ENCODE peak calls at places on chromosomes 7 and 10, in eight cellular contexts. K is K562, R is suprapubic skin, N is sigmoid colon, J is esophagus muscularis mucosa, M is transverse colon, E is stomach, I is HepG2. Y is an unnamed sample.

GRCh38 chr7:23419845-23420244 is 50.4 kb downstream of the IGF2BP3 start:
- DNase-seq in K (no peak), R (no peak), N (no peak), J (no peak), M (no peak), E (no peak), I (no peak), Y (no peak)

GRCh38 chr7:141593134-141593533 is 41.9 kb downstream of the AGK start:
- DNase-seq in K (peak; percentile 79), R (no peak), N (no peak), J (no peak), M (no peak), E (no peak), I (no peak), Y (no peak)

GRCh38 chr10:8054498-8055407 is at the start of gene GATA3:
- DNase-seq in K (no peak), R (no peak), N (no peak), J (no peak), M (peak; percentile 57), E (peak; percentile 64), I (no peak), Y (peak; percentile 89)

GRCh38 chr10:113985342-113985844 is 58.3 kb upstream of the ADRB1 start:
- DNase-seq in K (no peak), R (no peak), N (no peak), J (no peak), M (no peak), E (no peak), I (no peak), Y (no peak)

GRCh38 chr10:3769511-3769910 is 15.5 kb downstream of the KLF6 start:
- DNase-seq in K (no peak), R (no peak), N (no peak), J (no peak), M (no peak), E (no peak), I (no peak), Y (no peak)

GRCh38 chr10:131656009-131656408 is 244.8 kb upstream of the PPP2R2D start:
- DNase-seq in K (no peak), R (peak; percentile 43), N (peak; percentile 18), J (no peak), M (no peak), E (peak; percentile 19), I (no peak), Y (no peak)

GRCh38 chr10:57864789-57865676 is 402.7 kb downstream of the IPMK start:
- DNase-seq in K (no peak), R (no peak), N (no peak), J (no peak), M (peak; percentile 10), E (no peak), I (peak; percentile 30), Y (no peak)

GRCh38 chr10:124303662-124304418 is 114.9 kb downstream of the OAT start:
- DNase-seq in K (no peak), R (no peak), N (peak; percentile 45), J (no peak), M (no peak), E (no peak), I (no peak), Y (no peak)

GRCh38 chr10:94277450-94277849 is 85.3 kb downstream of the NOC3L start:
- DNase-seq in K (peak; percentile 9), R (no peak), N (no peak), J (no peak), M (no peak), E (no peak), I (no peak), Y (no peak)

DNA sequence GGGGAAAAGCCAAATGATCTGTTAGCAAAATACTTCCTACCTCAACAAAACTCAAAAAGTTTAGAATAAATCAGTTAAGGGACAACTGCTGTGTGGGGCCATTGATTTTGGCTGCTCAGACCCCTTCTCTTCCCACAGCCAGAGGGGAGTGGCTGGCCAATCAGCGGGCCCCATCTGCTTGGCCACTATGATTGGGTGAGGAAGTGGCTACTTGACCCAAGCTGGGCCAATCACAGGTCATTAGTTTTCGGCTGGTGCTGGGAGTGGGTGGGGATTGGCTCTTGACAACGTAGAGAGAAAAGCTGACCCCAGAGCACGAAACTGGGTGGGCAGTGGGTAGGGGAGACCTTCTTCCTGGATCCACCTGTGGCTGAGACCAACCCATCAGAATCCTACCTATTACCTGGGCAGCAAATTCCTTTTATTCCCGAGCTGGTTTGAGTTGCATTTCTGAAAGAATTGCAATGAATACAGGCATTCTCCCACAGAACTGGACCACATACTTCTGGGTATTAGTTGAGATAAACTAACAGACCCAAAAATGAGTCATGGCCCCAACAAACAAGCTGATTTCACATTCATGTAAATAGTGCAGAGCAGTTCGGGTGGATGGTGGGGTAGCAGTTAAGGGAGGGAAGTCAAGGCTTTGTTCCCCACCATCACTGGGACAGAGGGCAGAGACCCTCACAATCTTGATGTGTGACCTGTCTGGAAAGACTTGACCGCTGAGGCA is 35.6 kb upstream of the HMX3 start:
- DNase-seq in K (peak; percentile 19), R (no peak), N (no peak), J (no peak), M (no peak), E (no peak), I (no peak), Y (no peak)
- TF ChIP-seq POLR2AphosphoS5 in K (no peak), R (no peak), N (no peak), J (no peak), M (no peak), E (no peak), I (no peak), Y (no peak)

GRCh38 chr7:36788814-36789470 is 64.6 kb upstream of the AOAH start:
- DNase-seq in K (no peak), R (no peak), N (no peak), J (peak; percentile 57), M (no peak), E (no peak), I (no peak), Y (no peak)

GRCh38 chr7:36781011-36781738 is 56.9 kb upstream of the AOAH start:
- DNase-seq in K (no peak), R (no peak), N (no peak), J (peak; percentile 7), M (no peak), E (no peak), I (peak; percentile 13), Y (no peak)

GRCh38 chr7:36790280-36790679 is 66.0 kb upstream of the AOAH start:
- DNase-seq in K (no peak), R (no peak), N (no peak), J (peak; percentile 42), M (no peak), E (no peak), I (no peak), Y (no peak)

GRCh38 chr7:36787933-36788378 is 63.7 kb upstream of the AOAH start:
- DNase-seq in K (no peak), R (no peak), N (no peak), J (peak; percentile 55), M (no peak), E (no peak), I (no peak), Y (no peak)

GRCh38 chr7:36784991-36785940 is 61.0 kb upstream of the AOAH start:
- DNase-seq in K (no peak), R (no peak), N (peak; percentile 76), J (no peak), M (peak; percentile 65), E (peak; percentile 44), I (no peak), Y (no peak)
- TF ChIP-seq EP300 in K (no peak), R (no peak), N (no peak), J (no peak), M (no peak), E (no peak), I (no peak), Y (peak; percentile 46)

DNA sequence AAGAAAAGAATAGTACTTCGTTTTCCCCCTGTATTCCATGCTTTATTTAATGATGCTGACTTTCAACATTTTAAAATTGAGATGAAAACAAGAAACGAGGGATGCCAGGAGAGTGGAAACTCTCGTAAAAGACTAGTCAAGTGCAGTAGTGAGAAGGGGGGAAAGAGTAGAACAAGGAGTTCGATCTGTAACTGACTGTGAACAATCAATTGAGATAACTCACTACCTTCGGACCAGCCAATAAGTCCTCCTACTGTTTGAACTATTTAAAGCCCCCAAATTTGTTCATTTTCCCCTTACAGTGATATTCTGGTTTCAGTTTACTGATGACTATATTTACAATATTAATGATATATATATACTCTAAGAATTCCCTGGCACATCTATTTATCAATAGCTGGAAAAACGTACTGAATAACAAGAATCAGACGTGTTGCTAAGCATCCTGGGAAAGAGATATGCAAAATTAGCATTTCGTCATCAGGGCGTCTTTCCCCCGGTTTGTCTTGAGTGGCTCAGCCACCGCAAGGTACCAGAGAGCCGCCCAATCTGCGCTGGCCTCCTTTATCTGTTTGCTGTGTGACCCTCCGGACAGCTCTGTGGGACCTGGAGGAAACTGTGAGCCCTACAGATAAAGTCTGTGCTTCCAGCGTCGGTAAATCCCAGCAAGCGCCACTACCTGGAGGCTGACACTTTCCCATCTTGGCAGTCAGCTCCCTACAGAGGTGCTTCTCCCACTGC is 41.1 kb downstream of the PDIA4 start:
- DNase-seq in K (peak; percentile 98), R (peak; percentile 95), N (peak; percentile 94), J (peak; percentile 96), M (peak; percentile 87), E (peak; percentile 83), I (peak; percentile 87), Y (peak; percentile 92)
- TF ChIP-seq POLR2AphosphoS5 in K (no peak), R (no peak), N (no peak), J (peak; percentile 52), M (peak; percentile 12), E (no peak), I (peak; percentile 50), Y (no peak)

GRCh38 chr10:11016959-11017574 is 605 bp upstream of the CELF2 start:
- DNase-seq in K (no peak), R (no peak), N (no peak), J (no peak), M (no peak), E (no peak), I (no peak), Y (no peak)

GRCh38 chr10:11015371-11015934 is 2.2 kb upstream of the CELF2 start:
- DNase-seq in K (no peak), R (no peak), N (no peak), J (no peak), M (no peak), E (no peak), I (no peak), Y (no peak)

GRCh38 chr10:11012476-11012875 is 5.2 kb upstream of the CELF2 start:
- DNase-seq in K (no peak), R (no peak), N (no peak), J (peak; percentile 87), M (no peak), E (no peak), I (no peak), Y (no peak)

GRCh38 chr10:11012880-11013279 is 4.8 kb upstream of the CELF2 start:
- DNase-seq in K (no peak), R (no peak), N (no peak), J (peak; percentile 66), M (no peak), E (no peak), I (no peak), Y (no peak)

DNA sequence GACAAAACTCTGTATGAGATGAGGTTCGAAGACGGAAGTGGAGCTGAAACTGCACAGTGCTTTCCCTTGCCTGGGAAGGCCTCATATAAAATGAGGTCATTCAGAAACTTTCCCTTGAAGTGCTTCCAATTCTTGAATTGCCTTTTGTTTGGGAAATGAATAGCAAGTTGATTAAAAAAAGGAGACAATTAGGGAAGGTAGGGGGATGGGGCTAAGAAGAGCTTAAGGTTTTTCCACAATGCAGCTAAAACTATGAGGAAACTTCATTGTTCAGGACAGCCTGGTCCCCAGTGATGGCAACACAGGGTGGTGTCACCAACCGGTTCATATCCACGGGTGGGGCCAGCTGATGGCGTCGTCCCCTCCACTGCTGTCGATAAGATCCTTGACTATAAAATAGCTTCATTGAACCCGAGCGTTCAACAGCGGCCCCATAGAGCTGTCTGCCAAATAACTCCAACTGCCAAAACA is 3.0 kb upstream of the CELF2 start:
- DNase-seq in K (no peak), R (no peak), N (no peak), J (no peak), M (peak; percentile 64), E (no peak), I (no peak), Y (peak; percentile 18)
- TF ChIP-seq EP300 in K (no peak), R (no peak), N (no peak), J (no peak), M (no peak), E (no peak), I (no peak), Y (no peak)